ENCODE peak calls at places on chromosome 17, in eight cellular contexts. N is neural progenitor cell, D is MM.1S, X is GM23338, C is PC-3, P is OCI-LY7, E is SK-N-SH, F is HCT116. M is an unnamed sample.

GRCh38 chr17:79031996-79032875 is 8.3 kb downstream of the C1QTNF1 start:
- DNase-seq in P (no peak), N (no peak), F (no peak), X (no peak), C (no peak), E (no peak), D (no peak), M (no peak)

GRCh38 chr17:74430706-74431567 is 951 bp upstream of the GPRC5C start:
- DNase-seq in F (peak), D (no peak), E (peak), C (peak), X (peak), N (peak), P (no peak), M (peak)

GRCh38 chr17:35801583-35802224 is 6.3 kb upstream of the MMP28 start:
- DNase-seq in P (peak), D (no peak), E (peak), F (no peak), C (no peak), N (no peak), X (no peak), M (peak)

GRCh38 chr17:28398280-28398981 is 7.6 kb downstream of the SLC46A1 start:
- DNase-seq in F (no peak), E (no peak), X (no peak), P (no peak), C (no peak), D (no peak), N (no peak), M (peak)

GRCh38 chr17:27477971-27478684 is 21.9 kb downstream of the KSR1 start:
- DNase-seq in P (no peak), C (no peak), F (no peak), N (no peak), X (no peak), D (no peak), E (no peak), M (no peak)

GRCh38 chr17:51848451-51848850 is 310.1 kb downstream of the CA10 start:
- DNase-seq in E (no peak), F (no peak), X (no peak), D (no peak), P (no peak), C (peak), N (no peak), M (no peak)

GRCh38 chr17:43020030-43020621 is 2.1 kb downstream of the VAT1 start:
- DNase-seq in D (no peak), E (no peak), N (no peak), F (no peak), X (no peak), P (no peak), C (no peak), M (no peak)

GRCh38 chr17:47847341-47848197 is 3.4 kb downstream of the SP6 start:
- DNase-seq in D (peak), C (no peak), E (peak), P (no peak), X (peak), F (no peak), N (peak), M (no peak)

GRCh38 chr17:48023408-48024148 is 14.0 kb downstream of the COPZ2 start:
- DNase-seq in P (peak), X (peak), C (peak), F (peak), N (peak), D (peak), E (peak), M (peak)

GRCh38 chr17:69654981-69655581 is 240.6 kb downstream of the MAP2K6 start:
- DNase-seq in N (no peak), E (no peak), P (peak), X (no peak), F (no peak), D (peak), C (peak), M (peak)

GRCh38 chr17:34423978-34424813 is 61.2 kb upstream of the CCL1 start:
- DNase-seq in P (no peak), X (peak), N (no peak), D (no peak), C (no peak), E (no peak), F (no peak), M (no peak)

GRCh38 chr17:79082311-79083190 is 7.9 kb downstream of the ENGASE start:
- DNase-seq in X (peak), N (peak), C (peak), E (peak), F (peak), P (peak), D (no peak), M (peak)

GRCh38 chr17:72790194-72790593 is 302.3 kb downstream of the SLC39A11 start:
- DNase-seq in X (no peak), P (no peak), N (no peak), D (no peak), C (no peak), F (no peak), E (no peak), M (no peak)

GRCh38 chr17:74792586-74792985 is 16.4 kb upstream of the NAT9 start:
- DNase-seq in P (no peak), X (no peak), C (no peak), F (no peak), D (no peak), N (no peak), E (no peak), M (no peak)

GRCh38 chr17:19726615-19727376 is 10.4 kb upstream of the SLC47A2 start:
- DNase-seq in C (no peak), X (no peak), F (no peak), D (no peak), E (no peak), P (no peak), N (no peak), M (no peak)

GRCh38 chr17:2905269-2905668 is 109.0 kb downstream of the RAP1GAP2 start:
- DNase-seq in C (no peak), X (no peak), N (no peak), D (no peak), P (no peak), E (no peak), F (no peak), M (no peak)

GRCh38 chr17:16258916-16259315 is 41.9 kb downstream of the PIGL start:
- DNase-seq in P (no peak), X (no peak), C (no peak), E (no peak), F (no peak), D (no peak), N (no peak), M (no peak)

GRCh38 chr17:50394711-50395110 is 2.6 kb downstream of the LRRC59 start:
- DNase-seq in F (no peak), C (peak), P (no peak), D (no peak), X (no peak), N (no peak), E (no peak), M (no peak)

DNA sequence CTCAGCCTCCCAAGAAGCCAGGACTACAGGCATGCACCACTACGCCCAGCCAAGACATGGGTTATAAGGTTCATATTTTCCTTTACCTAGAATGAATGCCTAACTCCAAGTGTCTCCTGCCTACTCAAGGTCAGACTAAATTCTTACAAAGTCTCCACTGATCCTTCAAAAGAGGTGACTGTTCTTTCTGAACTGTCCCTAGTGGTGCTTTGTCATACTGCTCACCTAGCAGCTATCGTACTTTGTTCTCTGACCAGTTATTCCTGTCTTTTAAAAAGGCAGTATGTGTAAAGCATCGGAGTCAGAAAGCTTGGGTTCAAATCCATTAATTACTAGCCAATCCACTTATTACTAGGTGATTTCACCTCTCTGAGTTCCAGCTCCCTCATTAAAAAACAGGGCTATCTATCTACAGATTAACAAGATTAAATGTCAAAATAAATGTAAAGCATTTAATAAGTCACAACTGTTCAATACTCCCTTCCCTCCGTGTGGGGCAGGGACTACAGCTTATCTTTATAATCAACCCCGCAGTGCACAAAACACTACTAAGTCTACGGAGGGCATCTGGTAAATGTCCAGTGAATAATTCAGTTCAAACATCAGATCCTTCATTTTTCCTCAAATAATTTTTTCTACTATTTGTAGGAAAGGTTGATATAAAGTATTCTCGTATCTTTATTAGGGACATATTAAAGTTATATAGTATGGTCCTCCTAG is 20.0 kb upstream of the ITGA2B start:
- DNase-seq in X (peak), C (peak), P (no peak), N (no peak), F (no peak), D (no peak), E (peak), M (no peak)
- TF ChIP-seq CTCF in X (peak), C (peak), P (no peak), N (no peak), F (peak), D (no peak), E (no peak), M (no peak)

GRCh38 chr17:13003927-13004326 is 13.9 kb downstream of the ELAC2 start:
- DNase-seq in N (no peak), E (no peak), P (no peak), D (no peak), X (no peak), C (no peak), F (no peak), M (no peak)

GRCh38 chr17:13000561-13000960 is 17.3 kb downstream of the ELAC2 start:
- DNase-seq in P (no peak), F (no peak), C (no peak), X (no peak), E (no peak), D (no peak), N (no peak), M (no peak)

GRCh38 chr17:13003454-13003851 is 14.4 kb downstream of the ELAC2 start:
- DNase-seq in N (no peak), X (no peak), C (no peak), E (no peak), F (no peak), D (no peak), P (no peak), M (no peak)

GRCh38 chr17:13002761-13003453 is 14.9 kb downstream of the ELAC2 start:
- DNase-seq in E (peak), D (peak), N (peak), C (peak), P (peak), F (peak), X (peak), M (peak)

GRCh38 chr17:13001991-13002615 is 15.7 kb downstream of the ELAC2 start:
- DNase-seq in X (no peak), D (no peak), P (no peak), E (no peak), C (no peak), F (no peak), N (no peak), M (peak)
- TF ChIP-seq EZH2phosphoT487 in X (no peak), D (no peak), P (no peak), E (no peak), C (no peak), F (no peak), N (no peak), M (no peak)

GRCh38 chr17:18144261-18144660 is 35.7 kb downstream of the MYO15A start:
- DNase-seq in D (no peak), F (no peak), X (no peak), E (no peak), P (no peak), N (no peak), C (no peak), M (no peak)

GRCh38 chr17:18145811-18146210 is 37.3 kb downstream of the MYO15A start:
- DNase-seq in N (no peak), F (no peak), P (no peak), E (no peak), D (no peak), C (no peak), X (no peak), M (no peak)

GRCh38 chr17:18142417-18142816 is 33.9 kb downstream of the MYO15A start:
- DNase-seq in F (no peak), N (no peak), C (no peak), E (no peak), X (no peak), D (no peak), P (no peak), M (no peak)

GRCh38 chr17:18141210-18141803 is 32.8 kb downstream of the MYO15A start:
- DNase-seq in F (no peak), N (peak), C (peak), E (peak), P (peak), X (peak), D (peak), M (peak)

DNA sequence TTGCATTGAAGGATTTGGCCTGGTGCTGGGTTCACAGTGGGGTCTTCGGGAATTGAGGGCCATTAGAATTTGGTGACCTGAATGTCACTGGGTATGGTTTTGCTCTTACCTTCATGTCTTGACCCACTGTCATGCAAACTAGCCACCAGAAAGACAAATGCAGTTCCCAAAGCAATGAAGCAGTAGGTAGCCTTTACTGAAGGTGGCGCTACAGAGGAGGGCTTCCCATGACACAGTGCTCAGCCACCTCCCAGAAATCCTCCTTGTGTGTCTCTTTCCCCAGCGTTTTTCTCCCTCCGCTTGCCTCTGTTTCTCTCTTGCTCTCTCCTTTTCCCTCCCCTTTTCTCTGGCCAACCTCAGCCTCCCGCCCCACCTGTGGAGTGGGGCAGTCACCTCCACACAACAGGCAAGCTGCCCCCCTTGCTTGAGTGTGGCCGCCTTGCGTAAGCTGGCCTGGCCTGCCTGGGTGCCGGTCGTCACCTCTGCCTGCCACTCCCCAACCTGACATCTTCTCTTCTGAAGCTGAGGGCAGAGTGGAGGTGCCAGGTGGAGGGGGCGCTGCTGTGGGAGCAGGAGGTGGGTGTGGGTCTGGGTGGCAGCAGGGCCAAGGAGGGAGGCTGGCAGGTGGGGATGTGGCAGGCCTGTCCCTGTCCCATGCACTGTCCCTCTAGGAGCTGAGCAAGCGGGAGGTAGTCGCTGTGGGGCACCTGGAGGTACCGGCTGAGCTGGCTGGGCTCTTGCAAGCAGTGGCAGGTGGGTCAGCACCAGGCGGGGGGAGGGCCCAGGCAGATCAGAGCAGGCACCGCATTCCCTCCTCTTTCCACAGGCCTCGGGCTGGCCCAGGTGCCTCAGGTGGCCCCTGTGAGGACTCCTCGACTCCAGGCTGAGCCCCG is 34.7 kb downstream of the MYO15A start:
- DNase-seq in N (peak), C (peak), D (no peak), E (no peak), X (peak), F (no peak), P (peak), M (no peak)
- TF ChIP-seq CTCF in N (peak), C (peak), D (peak), E (peak), X (peak), F (peak), P (peak), M (no peak)

DNA sequence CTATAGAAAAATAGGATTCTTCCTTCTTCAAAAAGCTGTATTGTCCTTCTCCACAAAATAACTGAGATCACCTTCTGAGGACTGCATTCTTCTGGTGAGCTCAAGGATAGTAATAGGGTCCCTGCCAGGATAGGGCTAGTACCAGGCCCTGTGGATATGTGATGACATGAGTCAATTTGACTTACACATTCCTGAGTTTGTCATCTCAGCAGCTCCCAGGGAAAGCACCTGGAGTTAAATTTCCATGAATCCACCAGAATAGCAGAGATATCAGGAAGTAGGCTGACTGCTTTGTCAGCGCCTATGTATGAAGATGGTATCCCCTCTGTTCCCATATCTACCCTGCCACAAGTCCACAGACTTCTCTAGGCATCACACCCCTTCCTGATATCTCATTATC is 225.8 kb downstream of the PMP22 start:
- DNase-seq in P (no peak), F (no peak), D (no peak), N (no peak), E (no peak), C (peak), X (no peak), M (no peak)
- TF ChIP-seq EZH2phosphoT487 in P (no peak), F (no peak), D (no peak), N (no peak), E (no peak), C (no peak), X (no peak), M (no peak)

DNA sequence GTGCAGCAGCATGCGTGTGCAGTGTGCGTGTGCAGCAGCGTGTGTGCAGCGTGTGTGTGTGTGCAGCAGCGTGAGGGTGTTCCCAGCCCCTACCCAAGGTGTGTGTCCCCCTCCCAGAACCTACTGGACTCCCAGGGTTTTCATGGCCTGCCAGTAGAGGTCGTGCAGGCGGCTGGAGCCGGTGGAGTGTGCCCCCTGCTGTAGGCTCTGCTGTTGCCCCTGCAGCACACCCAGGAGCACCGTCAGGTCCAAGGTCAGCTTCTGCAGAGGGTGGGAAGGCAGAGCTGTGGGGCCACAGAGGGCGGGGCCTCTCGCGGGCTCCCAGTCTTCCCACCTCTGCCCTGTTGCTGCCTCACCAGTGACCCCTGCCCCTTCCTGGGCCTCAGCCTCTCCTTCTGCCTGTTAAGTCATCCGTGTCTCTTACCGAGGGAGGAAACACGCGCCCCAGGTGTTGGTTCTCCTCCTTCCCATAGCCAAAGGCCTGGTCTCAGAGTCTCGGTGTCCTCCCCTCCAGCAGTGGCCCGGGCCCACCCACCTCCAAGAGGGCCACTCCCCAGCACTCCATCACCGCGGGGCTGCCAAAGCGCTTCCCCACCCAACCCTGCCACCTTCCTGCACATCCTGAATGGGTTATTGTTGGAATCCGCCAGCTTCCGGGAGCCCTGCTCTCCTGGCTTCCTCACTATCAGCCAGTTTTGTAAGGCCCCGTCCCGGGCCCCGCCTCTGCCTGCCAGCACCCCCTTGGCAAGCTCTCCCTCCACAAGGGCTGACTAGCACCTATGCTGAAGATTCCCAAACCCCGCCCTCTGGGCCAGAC is 14.8 kb downstream of the MYBBP1A start:
- DNase-seq in F (no peak), D (no peak), X (peak), E (no peak), N (no peak), C (no peak), P (no peak), M (no peak)
- TF ChIP-seq CTCF in F (peak), D (no peak), X (no peak), E (no peak), N (no peak), C (peak), P (peak), M (peak)

GRCh38 chr17:81513669-81514484 is 1.3 kb upstream of the ACTG1 start:
- DNase-seq in N (peak), D (peak), C (peak), P (peak), X (peak), F (no peak), E (no peak), M (peak)
- TF ChIP-seq EZH2phosphoT487 in N (no peak), D (no peak), C (no peak), P (no peak), X (no peak), F (no peak), E (no peak), M (no peak)

DNA sequence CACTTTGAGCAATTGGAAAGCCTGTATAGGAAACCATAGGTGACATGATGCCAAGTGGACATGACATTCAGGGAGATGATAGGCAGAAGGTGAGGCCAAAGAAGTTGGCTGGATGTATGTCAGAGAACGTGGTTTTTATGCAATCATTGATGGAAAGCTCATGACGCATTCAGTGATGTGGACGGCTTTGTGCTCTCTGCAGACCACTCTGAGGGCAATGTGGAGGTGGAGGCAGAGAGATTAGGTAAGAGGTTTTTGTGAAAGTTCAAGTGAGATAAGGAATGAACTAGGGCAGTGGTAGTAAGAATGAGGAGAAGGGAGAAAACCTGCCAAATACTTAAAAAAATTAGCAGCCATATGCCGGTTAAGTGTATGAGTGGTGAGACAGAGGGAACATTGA is 99.0 kb downstream of the PRKCA start:
- DNase-seq in X (no peak), E (no peak), C (no peak), N (no peak), P (no peak), F (no peak), D (no peak), M (no peak)
- TF ChIP-seq CTCF in X (no peak), E (no peak), C (no peak), N (no peak), P (no peak), F (no peak), D (no peak), M (no peak)

M was measured in hepatocyte.